ENCODE peak calls at places on chromosomes 16 and 17, in five cellular contexts. R is AG04450; Z is nucleus accumbens; P is stimulated activated CD8-positive, alpha-beta memory T cell treated with anti-CD3 and anti-CD28 coated beads, Interleukin-4, amount 100 ng/mL, for 1 hour; K is AG04449. S is an unnamed sample.

GRCh38 chr17:63478814-63479494 is 2.1 kb downstream of the ACE start:
- DNase-seq in K (peak; percentile 65), P (peak; percentile 28), Z (peak; percentile 28), R (peak; percentile 74), S (peak; percentile 86)

GRCh38 chr16:61780161-61780560 is 256.1 kb downstream of the CDH8 start:
- DNase-seq in R (no peak), Z (no peak), K (no peak), P (no peak), S (peak; percentile 77)

GRCh38 chr17:54111576-54111975 is 288.8 kb downstream of the KIF2B start:
- DNase-seq in P (no peak), R (no peak), K (no peak), Z (no peak), S (no peak)

GRCh38 chr16:27718767-27719445 is 169.0 kb downstream of the KATNIP start:
- DNase-seq in Z (peak; percentile 84), R (no peak), P (no peak), K (no peak), S (peak; percentile 72)

GRCh38 chr17:76544123-76544915 is 4.5 kb downstream of the PRCD start:
- DNase-seq in K (no peak), R (no peak), Z (peak; percentile 56), P (no peak), S (peak; percentile 66)

GRCh38 chr16:49356728-49357488 is 16.7 kb upstream of the C16orf78 start:
- DNase-seq in P (no peak), K (no peak), Z (no peak), R (no peak), S (no peak)

GRCh38 chr16:58271589-58271988 is 23.2 kb downstream of the PRSS54 start:
- DNase-seq in Z (no peak), R (no peak), K (no peak), P (no peak), S (no peak)

GRCh38 chr16:19366384-19366783 is 51.3 kb upstream of the TMC5 start:
- DNase-seq in P (no peak), Z (no peak), K (no peak), R (no peak), S (no peak)

GRCh38 chr17:7138800-7139381 is 24.3 kb upstream of the ASGR2 start:
- DNase-seq in R (no peak), Z (no peak), P (no peak), K (no peak), S (no peak)

GRCh38 chr16:29862383-29862883 is 593 bp downstream of the CDIPT start:
- DNase-seq in Z (no peak), R (no peak), K (no peak), P (no peak), S (no peak)

GRCh38 chr16:89491238-89491869 is 993 bp upstream of the ANKRD11 start:
- DNase-seq in K (no peak), Z (no peak), P (no peak), R (no peak), S (peak; percentile 46)

GRCh38 chr17:15171433-15172047 is 93.6 kb downstream of the PMP22 start:
- DNase-seq in K (no peak), R (peak; percentile 55), Z (peak; percentile 48), P (no peak), S (peak; percentile 34)

GRCh38 chr17:67015001-67015400 is 29.4 kb upstream of the CACNG1 start:
- DNase-seq in R (no peak), Z (no peak), P (no peak), K (no peak), S (no peak)

GRCh38 chr16:72856797-72857196 is 191.1 kb downstream of the ZFHX3 start:
- DNase-seq in Z (no peak), R (no peak), K (no peak), P (no peak), S (peak; percentile 58)

GRCh38 chr16:12800751-12801308 is 2.9 kb downstream of the CPPED1 start:
- DNase-seq in Z (no peak), P (no peak), K (no peak), R (no peak), S (no peak)

GRCh38 chr16:79347176-79347715 is 253.3 kb downstream of the MAF start:
- DNase-seq in Z (no peak), K (no peak), P (no peak), R (no peak), S (no peak)

GRCh38 chr16:89970011-89970410 is 21.5 kb downstream of the DEF8 start:
- DNase-seq in R (no peak), P (no peak), Z (no peak), K (no peak), S (no peak)

GRCh38 chr16:35311475-35311874 is 1852.1 kb downstream of the TP53TG3F start:
- DNase-seq in Z (no peak), R (no peak), K (no peak), P (no peak), S (no peak)

GRCh38 chr17:1783271-1783670 is 21.4 kb downstream of the SERPINF1 start:
- DNase-seq in Z (no peak), R (no peak), P (no peak), K (no peak), S (no peak)

GRCh38 chr17:74274703-74275340 is 788 bp downstream of the DNAI2 start:
- DNase-seq in K (no peak), Z (no peak), P (no peak), R (no peak), S (no peak)

GRCh38 chr17:80959330-80960036 is 32.2 kb upstream of the CHMP6 start:
- DNase-seq in P (no peak), K (no peak), R (peak; percentile 11), Z (peak; percentile 40), S (peak; percentile 57)

S was measured in SK-N-DZ.